ENCODE peak calls at places on chromosomes 6 and 20, in four cellular contexts. G is A549, K is right lobe of liver, B is adrenal gland. D is an unnamed sample.

GRCh38 chr6:149064026-149065017 is 253.2 kb upstream of the TAB2 start:
- DNase-seq in G (no peak), K (no peak), B (no peak), D (no peak)

GRCh38 chr20:10708342-10709185 is 34.8 kb upstream of the JAG1 start:
- DNase-seq in K (no peak), B (no peak), G (peak; percentile 39), D (peak; percentile 49)

GRCh38 chr20:59819496-59820203 is 113.8 kb downstream of the SYCP2 start:
- DNase-seq in K (no peak), G (no peak), B (no peak), D (no peak)

GRCh38 chr6:111841822-111842221 is 31.4 kb downstream of the FYN start:
- DNase-seq in B (no peak), G (no peak), K (no peak), D (peak; percentile 74)

GRCh38 chr20:44532248-44532980 is 10.5 kb upstream of the SERINC3 start:
- DNase-seq in K (no peak), B (no peak), G (no peak), D (peak; percentile 52)

GRCh38 chr6:9272671-9273070 is 837.3 kb upstream of the SLC35B3 start:
- DNase-seq in B (no peak), K (no peak), G (no peak), D (no peak)

GRCh38 chr6:135182120-135182992 is 1.2 kb downstream of the MYB start:
- DNase-seq in B (no peak), K (peak; percentile 62), G (no peak), D (peak; percentile 9)

GRCh38 chr20:6265204-6265904 is 142.5 kb upstream of the FERMT1 start:
- DNase-seq in K (no peak), G (peak; percentile 8), B (no peak), D (peak; percentile 82)

GRCh38 chr20:63790572-63791168 is 40.4 kb downstream of the ZBTB46 start:
- DNase-seq in B (no peak), K (no peak), G (no peak), D (no peak)

GRCh38 chr6:36033935-36034334 is 6.3 kb downstream of the MAPK14 start:
- DNase-seq in K (no peak), B (no peak), G (no peak), D (no peak)

GRCh38 chr6:78487401-78487800 is 379.9 kb upstream of the IRAK1BP1 start:
- DNase-seq in K (no peak), B (no peak), G (no peak), D (peak; percentile 59)

GRCh38 chr20:17499041-17499440 is 32.1 kb downstream of the BFSP1 start:
- DNase-seq in G (no peak), K (no peak), B (no peak), D (no peak)

GRCh38 chr6:90328004-90328403 is 31.4 kb upstream of the BACH2 start:
- DNase-seq in G (no peak), B (no peak), K (no peak), D (no peak)

GRCh38 chr6:123715243-123715863 is 78.6 kb upstream of the TRDN start:
- DNase-seq in G (no peak), K (no peak), B (peak; percentile 51), D (peak; percentile 55)

GRCh38 chr6:109372070-109372585 is 10.1 kb downstream of the CD164 start:
- DNase-seq in G (no peak), B (no peak), K (no peak), D (no peak)

GRCh38 chr20:25294459-25295385 is 46.8 kb downstream of the PYGB start:
- DNase-seq in B (no peak), K (no peak), G (peak; percentile 88), D (peak; percentile 71)

GRCh38 chr6:36355819-36356218 is 19.1 kb upstream of the BNIP5 start:
- DNase-seq in B (no peak), G (no peak), K (no peak), D (no peak)

GRCh38 chr20:60037120-60037499 is 78.9 kb downstream of the CDH26 start:
- DNase-seq in G (peak; percentile 22), K (no peak), B (no peak), D (no peak)

DNA sequence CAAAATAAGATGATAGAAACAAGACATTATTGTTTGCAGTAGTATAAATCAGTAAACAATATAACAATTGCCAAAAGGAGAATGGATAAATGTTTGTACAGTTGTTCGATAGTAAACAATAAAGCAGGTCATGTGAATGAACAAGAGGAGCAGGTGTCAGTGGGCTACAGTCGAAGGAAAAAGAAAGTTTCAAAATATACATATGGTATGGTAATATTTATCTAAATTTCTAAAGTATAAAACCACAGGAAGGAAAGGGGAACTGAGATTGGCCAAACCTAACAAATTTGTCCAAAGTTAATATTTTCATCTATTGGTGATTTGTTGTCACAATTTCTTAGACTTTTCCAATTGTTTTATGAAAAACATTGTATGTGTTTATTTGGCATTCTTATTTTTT is 110.9 kb downstream of the SH3BGRL2 start:
- DNase-seq in B (no peak), G (no peak), K (no peak), D (no peak)
- TF ChIP-seq POLR2A in B (no peak), G (no peak), K (no peak), D (no peak)

GRCh38 chr6:117483004-117483644 is 650 bp downstream of the DCBLD1 start:
- DNase-seq in B (peak; percentile 77), K (peak; percentile 87), G (no peak), D (peak; percentile 64)

GRCh38 chr6:117484052-117484646 is 1.7 kb downstream of the DCBLD1 start:
- DNase-seq in B (no peak), K (no peak), G (no peak), D (peak; percentile 12)

GRCh38 chr6:117483645-117484016 is 1.2 kb downstream of the DCBLD1 start:
- DNase-seq in B (no peak), K (no peak), G (no peak), D (no peak)

GRCh38 chr6:117487831-117488230 is 5.4 kb downstream of the DCBLD1 start:
- DNase-seq in B (no peak), G (no peak), K (no peak), D (no peak)

DNA sequence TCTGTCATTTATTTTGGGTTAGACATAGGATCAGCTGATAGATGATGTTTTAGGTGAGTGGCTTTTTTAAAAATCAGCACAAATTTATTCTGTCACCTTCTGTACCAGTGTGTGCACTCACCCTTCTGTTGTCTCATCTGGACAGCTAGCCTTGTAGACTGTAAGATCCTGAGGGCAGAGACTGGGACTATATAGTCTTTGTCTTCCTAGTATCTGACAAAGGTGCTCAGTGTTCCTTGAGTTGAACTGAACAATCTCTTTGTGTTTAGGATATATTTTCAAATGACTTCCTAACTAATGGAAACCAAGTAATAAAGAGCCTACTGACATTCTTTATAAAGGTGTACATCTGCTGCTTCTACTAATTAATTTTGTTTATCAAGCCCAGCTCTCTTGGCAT is 3.0 kb downstream of the DCBLD1 start:
- DNase-seq in G (no peak), B (no peak), K (no peak), D (peak; percentile 8)
- H3K4me3 ChIP-seq in G (peak overlapping the region; percentile 82), B (no peak overlapping the region), K (no peak overlapping the region), D (no peak overlapping the region)

DNA sequence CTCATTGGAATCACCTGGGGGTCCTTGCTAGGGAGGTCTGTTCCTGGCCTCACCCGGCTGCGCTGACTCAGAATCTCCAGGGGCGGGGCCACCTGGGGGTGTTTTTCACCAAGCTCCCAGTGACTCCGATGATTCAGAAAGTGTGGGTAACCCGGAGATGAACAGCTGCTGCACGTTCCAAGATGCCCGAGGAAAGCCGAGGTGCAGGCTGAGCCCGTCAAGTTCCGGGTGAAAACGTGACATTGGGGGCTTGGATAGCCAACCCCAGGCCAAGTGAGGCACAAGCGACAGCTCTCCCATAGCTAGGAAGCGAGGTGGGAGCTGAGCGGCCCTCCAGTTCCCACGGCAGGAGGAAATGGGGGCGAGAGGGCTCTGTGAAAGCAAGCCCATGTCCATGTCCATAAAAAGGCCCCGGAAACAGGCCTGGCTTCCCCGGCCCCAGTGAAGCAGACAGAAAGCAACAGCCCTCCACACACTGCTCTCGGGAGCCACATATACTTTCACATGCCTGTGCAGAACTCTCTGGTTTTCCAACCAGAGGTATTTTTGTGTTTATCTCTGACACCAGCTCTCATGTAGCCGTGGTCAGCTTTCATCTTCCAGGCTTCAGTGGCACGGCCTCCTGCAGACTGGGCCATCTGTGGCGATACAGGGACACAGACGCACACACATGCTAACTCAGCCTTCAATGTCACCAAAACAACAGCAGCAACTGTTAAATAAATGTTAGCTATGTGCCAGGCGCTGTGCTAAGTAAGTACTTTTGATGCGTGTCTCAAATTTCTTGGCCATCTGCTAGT is 90.6 kb upstream of the CCDC28A start:
- DNase-seq in B (no peak), K (no peak), G (no peak), D (no peak)
- TF ChIP-seq POLR2A in B (no peak), K (no peak), G (no peak), D (no peak)

DNA sequence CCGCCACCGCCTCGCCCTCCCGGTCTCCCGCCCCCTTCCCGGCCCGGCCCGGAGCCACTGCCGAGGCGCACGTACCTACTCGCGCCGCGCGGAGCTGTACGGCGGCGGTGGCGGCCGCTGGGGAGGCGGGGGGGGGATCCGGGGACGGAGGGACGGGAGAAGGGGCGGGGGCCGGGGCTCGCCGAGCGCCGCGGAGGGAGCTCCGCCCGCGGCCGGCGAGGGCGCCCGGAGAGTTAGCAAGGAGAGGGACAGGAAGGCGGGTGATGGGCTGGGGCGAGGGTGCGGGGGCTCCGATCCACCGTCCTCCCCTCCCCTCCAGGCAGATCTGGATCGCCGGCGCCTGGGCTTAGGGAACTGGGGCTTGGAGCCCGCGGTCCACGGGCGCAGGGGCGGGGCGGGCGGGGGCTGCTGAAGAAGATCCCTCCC is 548 bp upstream of the TMEM74B start:
- DNase-seq in B (no peak), K (no peak), G (peak; percentile 38), D (no peak)
- H3K4me3 ChIP-seq in B (no peak overlapping the region), K (peak overlapping the region; percentile 57), G (peak overlapping the region; percentile 94), D (no peak overlapping the region)

GRCh38 chr6:30647039-30647801 is at the start of gene C6orf136:
- DNase-seq in B (peak; percentile 75), K (peak; percentile 82), G (peak; percentile 85), D (peak; percentile 66)
- TF ChIP-seq POLR2A in B (peak; percentile 3), K (peak; percentile 57), G (peak; percentile 49), D (peak; percentile 69)

DNA sequence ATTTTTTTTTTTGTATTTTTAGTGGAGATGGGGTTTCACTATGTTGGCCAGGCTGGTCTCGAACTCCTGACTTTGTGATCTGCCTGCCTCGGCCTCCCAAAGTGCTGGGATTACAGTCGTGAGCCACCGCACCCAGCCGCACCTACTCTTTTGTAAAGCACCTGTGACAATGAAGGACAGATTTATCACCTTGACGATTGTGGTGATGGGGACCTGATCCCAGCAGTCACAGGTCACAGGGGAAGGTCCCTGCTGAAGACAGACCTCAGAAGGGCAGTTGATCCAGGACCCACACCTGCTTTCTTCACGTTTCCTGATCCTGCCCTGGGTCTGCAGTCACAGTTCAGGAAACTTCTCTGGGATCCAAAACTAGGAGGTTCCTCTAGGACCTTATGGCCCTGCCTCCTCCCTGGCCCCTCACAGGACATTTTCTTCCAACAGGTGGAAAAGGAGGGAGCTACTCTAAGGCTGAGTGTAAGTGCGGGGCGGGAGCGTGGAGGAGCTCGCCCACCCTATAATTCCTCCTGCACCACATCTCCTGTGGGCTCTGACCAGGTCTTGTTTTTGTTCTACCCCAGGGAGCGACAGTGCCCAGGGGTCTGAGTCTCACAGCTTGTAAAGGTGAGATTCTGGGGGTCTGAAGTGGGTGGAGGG is 2.8 kb downstream of the HLA-E start:
- DNase-seq in G (no peak), K (no peak), B (no peak), D (no peak)
- H3K4me3 ChIP-seq in G (no peak overlapping the region), K (peak overlapping the region; percentile 89), B (no peak overlapping the region), D (no peak overlapping the region)